ENCODE peak calls at places on chromosome 12, in four cellular contexts. One of them, this sample, is unnamed.
A peak's percentile ranks its signal among the peaks of the same experiment; 100 is the strongest.

GRCh38 chr12:8698132-8698829 is 490 bp downstream of the RIMKLB start:
- DNase-seq in GDM1: peak; percentile 20
- DNase-seq in nephron progenitor cell: peak; percentile 76
- DNase-seq in activated T-cell treated with anti-CD3 and anti-CD28 coated beads for 24 hours: peak; percentile 15
- DNase-seq in this sample: no peak

GRCh38 chr12:43805149-43805856 is 814 bp downstream of the TWF1 start:
- DNase-seq in GDM1: no peak
- DNase-seq in activated T-cell treated with anti-CD3 and anti-CD28 coated beads for 24 hours: no peak
- DNase-seq in nephron progenitor cell: no peak
- DNase-seq in this sample: no peak

GRCh38 chr12:81530352-81530751 is 228.8 kb downstream of the PPFIA2 start:
- DNase-seq in GDM1: no peak
- DNase-seq in activated T-cell treated with anti-CD3 and anti-CD28 coated beads for 24 hours: no peak
- DNase-seq in nephron progenitor cell: no peak
- DNase-seq in this sample: no peak

GRCh38 chr12:51839310-51839943 is 9.1 kb downstream of the FIGNL2 start:
- DNase-seq in activated T-cell treated with anti-CD3 and anti-CD28 coated beads for 24 hours: no peak
- DNase-seq in nephron progenitor cell: no peak
- DNase-seq in GDM1: no peak
- DNase-seq in this sample: no peak

GRCh38 chr12:50786498-50787231 is 22.8 kb downstream of the ATF1 start:
- DNase-seq in activated T-cell treated with anti-CD3 and anti-CD28 coated beads for 24 hours: no peak
- DNase-seq in GDM1: no peak
- DNase-seq in nephron progenitor cell: no peak
- DNase-seq in this sample: no peak

GRCh38 chr12:84842406-84843013 is 70.1 kb downstream of the SLC6A15 start:
- DNase-seq in activated T-cell treated with anti-CD3 and anti-CD28 coated beads for 24 hours: no peak
- DNase-seq in nephron progenitor cell: peak; percentile 30
- DNase-seq in GDM1: no peak
- DNase-seq in this sample: no peak

GRCh38 chr12:11553871-11554533 is 95.5 kb upstream of the ETV6 start:
- DNase-seq in GDM1: peak; percentile 34
- DNase-seq in nephron progenitor cell: peak; percentile 49
- DNase-seq in activated T-cell treated with anti-CD3 and anti-CD28 coated beads for 24 hours: no peak
- DNase-seq in this sample: peak; percentile 38

GRCh38 chr12:75944097-75944904 is 87.3 kb downstream of the PHLDA1 start:
- DNase-seq in nephron progenitor cell: no peak
- DNase-seq in GDM1: peak; percentile 2
- DNase-seq in activated T-cell treated with anti-CD3 and anti-CD28 coated beads for 24 hours: peak; percentile 24
- DNase-seq in this sample: peak; percentile 7